ENCODE peak calls at places on chromosomes 4 and X, in seven cellular contexts. P, T, N, X, V, I and K are unnamed samples.

GRCh38 chr4:168218663-168219062 is 99.9 kb downstream of the DDX60 start:
- DNase-seq in P (no peak), T (peak; percentile 7), N (no peak), X (no peak), V (no peak), I (no peak), K (no peak)

GRCh38 chr4:110224142-110224541 is 25.7 kb upstream of the ELOVL6 start:
- DNase-seq in T (no peak), X (no peak), P (no peak), N (no peak), I (no peak), V (no peak), K (no peak)

GRCh38 chr4:52425751-52426326 is 233.3 kb downstream of the USP46 start:
- DNase-seq in T (no peak), N (peak; percentile 18), P (no peak), X (no peak), I (no peak), V (no peak), K (no peak)

GRCh38 chrX:34332336-34332735 is 200.2 kb upstream of the FAM47A start:
- DNase-seq in N (no peak), X (no peak), P (no peak), I (no peak), V (no peak), T (no peak), K (no peak)

GRCh38 chrX:102516314-102516936 is at the start of gene TMSB15A:
- DNase-seq in P (peak; percentile 62), T (no peak), N (peak; percentile 62), V (peak; percentile 63), I (peak; percentile 53), X (peak; percentile 76), K (no peak)

GRCh38 chrX:135112096-135112729 is 8.1 kb downstream of the ETDB start:
- DNase-seq in P (no peak), T (no peak), V (peak; percentile 52), I (peak; percentile 14), N (no peak), X (no peak), K (peak; percentile 78)

GRCh38 chrX:151738751-151739150 is 4.2 kb downstream of the CNGA2 start:
- DNase-seq in P (no peak), T (no peak), I (no peak), X (no peak), V (no peak), N (no peak), K (no peak)

GRCh38 chrX:120672389-120672788 is 42.5 kb upstream of the C1GALT1C1 start:
- DNase-seq in V (no peak), N (no peak), P (peak; percentile 81), I (peak; percentile 21), X (no peak), T (no peak), K (no peak)

GRCh38 chr4:143599827-143600226 is 86.3 kb downstream of the SMARCA5 start:
- DNase-seq in I (no peak), X (no peak), T (no peak), N (no peak), P (no peak), V (no peak), K (no peak)

GRCh38 chr4:7358100-7358735 is 76.5 kb downstream of the PSAPL1 start:
- DNase-seq in I (peak; percentile 55), V (no peak), N (no peak), T (peak; percentile 65), P (no peak), X (no peak), K (no peak)

GRCh38 chrX:111376486-111376885 is 35.5 kb downstream of the DCX start:
- DNase-seq in I (no peak), V (no peak), P (no peak), T (no peak), X (no peak), N (no peak), K (no peak)

GRCh38 chrX:111387470-111387869 is 24.5 kb downstream of the DCX start:
- DNase-seq in T (no peak), N (no peak), I (no peak), P (no peak), X (no peak), V (no peak), K (no peak)

GRCh38 chrX:111376897-111377601 is 34.9 kb downstream of the DCX start:
- DNase-seq in V (no peak), P (no peak), I (no peak), X (no peak), N (peak; percentile 11), T (no peak), K (no peak)

GRCh38 chrX:111386884-111387283 is 25.1 kb downstream of the DCX start:
- DNase-seq in X (no peak), I (no peak), N (no peak), T (no peak), P (no peak), V (no peak), K (no peak)

GRCh38 chrX:111382277-111382676 is 29.7 kb downstream of the DCX start:
- DNase-seq in T (no peak), P (no peak), I (no peak), V (no peak), X (no peak), N (no peak), K (no peak)
- H3K27ac ChIP-seq in T (no peak overlapping the region), P (no peak overlapping the region), I (no peak overlapping the region), V (no peak overlapping the region), X (no peak overlapping the region), N (no peak overlapping the region), K (no peak overlapping the region)

GRCh38 chrX:154751669-154752271 is 893 bp upstream of the GAB3 start:
- DNase-seq in X (no peak), T (no peak), V (no peak), P (no peak), N (no peak), I (no peak), K (no peak)

GRCh38 chrX:154751121-154751668 is 318 bp upstream of the GAB3 start:
- DNase-seq in N (no peak), X (peak; percentile 45), V (peak; percentile 9), I (no peak), P (no peak), T (no peak), K (no peak)

GRCh38 chrX:154750301-154751120 is at the start of gene GAB3:
- DNase-seq in N (no peak), V (peak; percentile 63), P (no peak), T (no peak), X (peak; percentile 64), I (no peak), K (peak; percentile 70)

GRCh38 chrX:154748712-154749339 is 2.1 kb downstream of the GAB3 start:
- DNase-seq in X (no peak), N (no peak), V (peak; percentile 62), I (peak; percentile 56), P (no peak), T (no peak), K (peak; percentile 90)

DNA sequence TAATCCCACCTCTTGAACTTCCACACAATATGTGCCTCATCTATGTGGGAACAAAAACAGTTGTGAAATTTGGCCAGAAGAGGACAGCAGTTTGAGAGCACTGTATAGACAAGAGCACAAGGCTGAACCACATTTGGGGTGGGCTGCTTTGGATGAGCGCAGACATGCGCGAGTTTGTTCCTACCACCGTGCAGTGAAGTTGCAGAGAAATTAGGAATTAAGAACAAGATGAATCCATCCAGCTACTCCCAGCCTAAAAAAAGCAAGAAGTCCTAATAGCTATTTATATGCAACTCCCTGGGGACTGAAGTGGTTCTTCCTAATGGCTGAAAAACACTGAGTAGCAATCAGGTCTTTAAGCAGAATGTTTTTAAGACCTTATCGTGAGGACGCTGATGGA is 1.0 kb downstream of the GAB3 start:
- DNase-seq in V (no peak), T (no peak), N (no peak), I (no peak), X (no peak), P (no peak), K (no peak)
- H3K27ac ChIP-seq in V (no peak overlapping the region), T (no peak overlapping the region), N (no peak overlapping the region), I (no peak overlapping the region), X (peak overlapping the region; percentile 86), P (peak overlapping the region; percentile 93), K (no peak overlapping the region)

GRCh38 chr4:186808635-186809018 is 85.0 kb upstream of the FAT1 start:
- DNase-seq in X (no peak), I (no peak), T (peak; percentile 70), V (no peak), N (no peak), P (no peak), K (no peak)
- H3K27ac ChIP-seq in X (no peak overlapping the region), I (no peak overlapping the region), T (peak overlapping the region; percentile 81), V (no peak overlapping the region), N (no peak overlapping the region), P (no peak overlapping the region), K (no peak overlapping the region)

GRCh38 chr4:170336238-170336775 is 246.6 kb upstream of the AADAT start:
- DNase-seq in X (no peak), V (no peak), N (no peak), P (no peak), I (no peak), T (no peak), K (no peak)

DNA sequence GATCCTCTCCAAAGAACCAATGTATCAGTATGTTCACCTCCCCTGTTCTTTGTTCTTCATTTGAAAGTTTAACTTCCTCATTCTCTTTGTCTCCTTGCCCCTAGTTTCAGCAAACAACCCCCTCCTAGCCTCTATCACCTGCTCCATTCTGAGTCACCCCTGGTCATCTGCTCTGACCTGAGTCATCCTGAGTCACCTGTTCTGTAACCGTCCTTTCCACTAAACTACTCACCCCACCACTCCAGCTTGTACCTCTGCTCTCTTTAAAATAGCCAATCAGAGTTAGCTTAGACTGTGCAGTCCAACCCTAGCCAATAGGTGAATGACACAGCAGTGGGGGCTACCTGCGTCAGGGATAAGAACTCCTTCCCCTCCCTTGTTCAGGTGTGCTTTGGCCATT is 249.8 kb upstream of the AADAT start:
- DNase-seq in X (no peak), I (no peak), V (no peak), N (no peak), P (no peak), T (no peak), K (no peak)
- H3K27ac ChIP-seq in X (no peak overlapping the region), I (no peak overlapping the region), V (no peak overlapping the region), N (no peak overlapping the region), P (no peak overlapping the region), T (no peak overlapping the region), K (no peak overlapping the region)

GRCh38 chr4:6308890-6309643 is 39.4 kb downstream of the WFS1 start:
- DNase-seq in X (no peak), P (no peak), I (no peak), N (no peak), T (no peak), V (no peak), K (no peak)
- H3K27ac ChIP-seq in X (peak overlapping the region; percentile 11), P (no peak overlapping the region), I (peak overlapping the region; percentile 74), N (no peak overlapping the region), T (no peak overlapping the region), V (no peak overlapping the region), K (no peak overlapping the region)

DNA sequence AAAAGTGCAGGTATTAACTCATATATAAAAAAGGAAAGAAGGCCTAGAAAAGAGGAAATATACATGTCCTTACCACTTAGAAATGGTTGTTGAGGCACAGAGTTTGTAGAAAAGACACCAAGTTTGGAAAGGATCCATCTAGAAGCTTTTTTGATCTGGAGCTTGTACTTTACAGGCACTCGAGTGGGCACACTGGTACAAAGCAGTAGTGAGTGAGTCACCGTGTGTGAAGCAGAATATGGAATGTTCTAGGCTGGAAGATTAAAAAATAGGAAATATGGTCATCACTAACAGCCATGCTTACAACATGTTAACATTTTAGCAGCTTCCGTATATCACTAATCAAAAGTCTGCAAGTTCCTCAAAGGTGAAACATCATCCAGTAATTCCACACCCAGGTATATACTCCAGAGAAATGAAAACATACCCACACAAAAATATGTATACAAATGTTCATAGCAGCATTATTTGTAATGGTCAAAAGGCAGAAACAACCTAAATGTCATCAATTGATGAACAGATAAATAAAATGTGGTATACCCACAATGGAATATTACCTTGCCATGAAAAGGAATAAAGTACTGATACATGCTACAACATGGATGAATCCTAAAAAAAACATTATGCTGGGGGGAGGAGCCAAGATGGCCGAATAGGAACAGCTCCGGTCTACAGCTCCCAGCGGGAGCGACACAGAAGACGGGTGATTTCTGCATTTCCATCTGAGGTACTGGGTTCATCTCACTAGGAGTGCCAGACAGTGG is 69.5 kb downstream of the FRYL start:
- DNase-seq in V (no peak), T (no peak), N (no peak), P (no peak), X (no peak), I (no peak), K (no peak)
- H3K27ac ChIP-seq in V (no peak overlapping the region), T (no peak overlapping the region), N (no peak overlapping the region), P (no peak overlapping the region), X (no peak overlapping the region), I (no peak overlapping the region), K (no peak overlapping the region)